ENCODE peak calls at places on chromosomes 11 and 22, in ten cellular contexts. Z is cardiac muscle cell; S is colonic mucosa; X is body of pancreas; F is brain microvascular endothelial cell; C is CD8-positive, alpha-beta T cell; Q is neural progenitor cell; M is left ventricle myocardium inferior; B is H9; G is transverse colon. I is an unnamed sample.

GRCh38 chr11:127050141-127050632 is 49.6 kb upstream of the KIRREL3 start:
- DNase-seq in B (no peak), X (no peak), Q (no peak), Z (no peak), F (no peak), M (no peak), C (no peak), G (no peak), S (peak; percentile 24), I (no peak)

GRCh38 chr22:23786261-23786710 is 480 bp upstream of the SMARCB1 start:
- DNase-seq in G (no peak), F (no peak), Z (no peak), X (no peak), Q (no peak), C (no peak), B (no peak), S (no peak), M (no peak), I (no peak)

GRCh38 chr22:25452116-25452700 is 112.3 kb upstream of the GRK3 start:
- DNase-seq in X (no peak), F (no peak), Q (no peak), S (no peak), B (no peak), M (no peak), G (no peak), C (no peak), Z (no peak), I (no peak)

GRCh38 chr11:60974726-60975125 is 3.2 kb downstream of the CD6 start:
- DNase-seq in M (no peak), F (no peak), Z (no peak), B (no peak), Q (no peak), C (no peak), G (no peak), S (no peak), X (no peak), I (no peak)

GRCh38 chr22:48834404-48834803 is 993.3 kb downstream of the BRD1 start:
- DNase-seq in C (no peak), Z (no peak), X (no peak), G (no peak), B (no peak), F (no peak), Q (no peak), M (no peak), S (no peak), I (no peak)

GRCh38 chr11:64998690-64999431 is 2.1 kb upstream of the BATF2 start:
- DNase-seq in Q (no peak), F (no peak), B (no peak), X (peak; percentile 56), C (no peak), Z (no peak), M (no peak), S (peak; percentile 90), G (peak; percentile 81), I (no peak)

GRCh38 chr22:23180893-23181762 is 819 bp downstream of the BCR start:
- DNase-seq in F (no peak), S (no peak), G (peak; percentile 22), Z (peak; percentile 30), B (no peak), C (peak; percentile 63), M (peak; percentile 22), Q (peak; percentile 27), X (peak; percentile 37), I (no peak)

GRCh38 chr22:26322179-26322905 is 106.7 kb upstream of the ASPHD2 start:
- DNase-seq in S (no peak), M (no peak), X (no peak), C (no peak), G (no peak), B (no peak), F (peak; percentile 71), Q (no peak), Z (no peak), I (no peak)

GRCh38 chr22:48849963-48850657 is 977.6 kb downstream of the BRD1 start:
- DNase-seq in X (no peak), G (no peak), C (no peak), Q (no peak), M (no peak), Z (no peak), S (no peak), F (no peak), B (no peak), I (no peak)

GRCh38 chr11:15775051-15775541 is 581.2 kb downstream of the SOX6 start:
- DNase-seq in Z (peak; percentile 1), S (no peak), B (no peak), C (no peak), Q (no peak), G (no peak), M (no peak), X (no peak), F (no peak), I (no peak)

GRCh38 chr11:76371170-76371569 is 9.8 kb downstream of the THAP12 start:
- DNase-seq in X (no peak), S (no peak), F (peak; percentile 64), M (no peak), Z (no peak), B (no peak), C (no peak), Q (no peak), G (no peak), I (no peak)

GRCh38 chr11:15127341-15127740 is 12.6 kb downstream of the INSC start:
- DNase-seq in B (no peak), F (peak; percentile 64), Z (no peak), M (no peak), S (no peak), C (no peak), X (no peak), Q (no peak), G (no peak), I (no peak)

GRCh38 chr22:40919446-40919845 is 31.7 kb upstream of the RBX1 start:
- DNase-seq in M (no peak), S (no peak), C (no peak), Q (no peak), Z (no peak), B (no peak), F (no peak), G (no peak), X (no peak), I (no peak)

GRCh38 chr11:75103380-75104026 is 6.8 kb upstream of the OR2AT4 start:
- DNase-seq in F (peak; percentile 52), B (no peak), Q (no peak), S (no peak), G (no peak), Z (no peak), X (no peak), C (no peak), M (no peak), I (no peak)

GRCh38 chr11:68297052-68297378 is 15.4 kb upstream of the LRP5 start:
- DNase-seq in Z (no peak), B (no peak), G (no peak), S (no peak), C (no peak), F (no peak), M (no peak), X (no peak), Q (no peak), I (no peak)

GRCh38 chr11:68295271-68295670 is 17.1 kb upstream of the LRP5 start:
- DNase-seq in F (no peak), B (no peak), Z (no peak), Q (no peak), S (no peak), X (no peak), M (no peak), C (no peak), G (no peak), I (no peak)

GRCh38 chr11:68296344-68297051 is 15.9 kb upstream of the LRP5 start:
- DNase-seq in C (no peak), B (no peak), M (no peak), G (peak; percentile 72), S (peak; percentile 73), X (no peak), Z (no peak), Q (no peak), F (no peak), I (no peak)

GRCh38 chr11:68297494-68297811 is 14.9 kb upstream of the LRP5 start:
- DNase-seq in S (no peak), Q (no peak), X (no peak), B (no peak), Z (no peak), G (no peak), F (no peak), M (no peak), C (no peak), I (no peak)

DNA sequence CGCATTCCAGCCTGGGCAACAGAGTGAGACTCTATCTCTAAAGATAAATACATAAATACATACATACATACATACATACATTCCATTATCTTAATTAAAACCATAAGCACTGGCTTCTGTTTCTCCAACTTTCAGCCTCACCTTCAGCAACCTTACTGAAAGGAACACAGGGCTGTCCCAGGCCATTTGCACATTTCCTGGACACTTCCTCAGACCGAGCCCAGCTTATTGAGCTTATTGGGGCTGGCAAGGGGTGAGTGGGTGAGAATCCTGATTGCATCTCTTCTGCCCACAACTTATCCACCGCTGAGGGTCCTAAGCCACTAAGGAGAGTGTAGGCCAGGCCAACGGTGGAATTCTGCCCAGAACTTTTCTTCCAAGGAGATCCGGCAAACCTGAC is 16.5 kb upstream of the LRP5 start:
- DNase-seq in Q (no peak), F (no peak), M (no peak), Z (no peak), S (no peak), C (no peak), X (no peak), B (no peak), G (no peak), I (no peak)
- H3K27ac ChIP-seq in Q (no peak overlapping the region), F (no peak overlapping the region), M (no peak overlapping the region), Z (no peak overlapping the region), S (no peak overlapping the region), C (no peak overlapping the region), X (no peak overlapping the region), B (no peak overlapping the region), G (peak overlapping the region; percentile 86), I (no peak overlapping the region)

DNA sequence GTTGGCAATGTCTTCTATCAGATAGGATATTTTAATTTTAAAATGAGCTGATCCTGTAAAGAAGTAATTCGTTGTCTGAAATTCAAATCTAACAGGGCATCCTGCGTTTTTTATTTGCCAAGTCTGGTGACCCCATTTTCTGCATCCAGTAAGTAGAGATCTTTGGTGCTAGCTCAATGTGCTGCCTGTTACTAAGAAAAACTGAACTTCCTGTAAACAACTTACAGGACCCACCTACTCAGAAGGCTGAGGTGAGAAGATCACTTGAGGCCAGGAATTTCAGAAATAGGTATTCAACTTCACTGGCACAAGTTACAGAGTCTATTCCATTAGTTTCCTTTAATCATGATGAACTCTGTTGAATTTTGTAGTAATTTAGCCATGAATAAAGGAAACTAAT is 4.0 kb downstream of the ARL14EP start:
- DNase-seq in G (no peak), S (no peak), F (no peak), B (no peak), X (no peak), C (no peak), M (no peak), Q (no peak), Z (no peak), I (no peak)
- H3K27ac ChIP-seq in G (no peak overlapping the region), S (no peak overlapping the region), F (no peak overlapping the region), B (no peak overlapping the region), X (no peak overlapping the region), C (no peak overlapping the region), M (peak overlapping the region; percentile 0), Q (no peak overlapping the region), Z (no peak overlapping the region), I (no peak overlapping the region)

GRCh38 chr11:19597194-19597593 is 115.4 kb upstream of the NAV2 start:
- DNase-seq in F (peak; percentile 83), X (no peak), Q (no peak), S (no peak), Z (no peak), G (no peak), C (no peak), M (no peak), B (no peak), I (no peak)
- H3K27ac ChIP-seq in F (peak overlapping the region; percentile 99), X (no peak overlapping the region), Q (no peak overlapping the region), S (no peak overlapping the region), Z (no peak overlapping the region), G (peak overlapping the region; percentile 68), C (no peak overlapping the region), M (no peak overlapping the region), B (no peak overlapping the region), I (no peak overlapping the region)

GRCh38 chr11:21072517-21072916 is 403.1 kb downstream of the NELL1 start:
- DNase-seq in C (no peak), Z (no peak), B (no peak), X (no peak), F (no peak), M (no peak), G (no peak), S (no peak), Q (no peak), I (no peak)
- H3K27ac ChIP-seq in C (no peak overlapping the region), Z (no peak overlapping the region), B (no peak overlapping the region), X (no peak overlapping the region), F (no peak overlapping the region), M (no peak overlapping the region), G (no peak overlapping the region), S (no peak overlapping the region), Q (no peak overlapping the region), I (no peak overlapping the region)